ENCODE peak calls at places on chromosomes 16 and 17, in five cellular contexts. J is astrocyte of the cerebellum, P is left ventricle myocardium inferior, Q is gastrocnemius medialis, F is AG10803. R is an unnamed sample.
A peak's percentile ranks its signal among the peaks of the same experiment; 100 is the strongest.

GRCh38 chr17:4033751-4034251 is 69.6 kb upstream of the ATP2A3 start:
- DNase-seq in J (no peak), P (no peak), Q (no peak), F (no peak), R (no peak)

GRCh38 chr17:76000016-76000754 is 470 bp upstream of the CDK3 start:
- DNase-seq in J (no peak), P (no peak), Q (no peak), F (no peak), R (peak; percentile 89)

GRCh38 chr17:21400816-21401593 is 24.8 kb downstream of the KCNJ12 start:
- DNase-seq in J (no peak), P (no peak), Q (no peak), F (no peak), R (no peak)

GRCh38 chr16:12132290-12132689 is 155.8 kb downstream of the SNX29 start:
- DNase-seq in J (no peak), P (no peak), Q (no peak), F (peak; percentile 70), R (no peak)

GRCh38 chr17:76272541-76273434 is 7.6 kb downstream of the UBALD2 start:
- DNase-seq in J (no peak), P (no peak), Q (no peak), F (no peak), R (no peak)

GRCh38 chr17:1304962-1305361 is 25.5 kb downstream of the TRARG1 start:
- DNase-seq in J (no peak), P (no peak), Q (no peak), F (no peak), R (no peak)

GRCh38 chr16:87850009-87851006 is 19.0 kb downstream of the SLC7A5 start:
- DNase-seq in J (no peak), P (peak; percentile 60), Q (no peak), F (peak; percentile 29), R (peak; percentile 73)

GRCh38 chr17:83121921-83122820 is 42.8 kb downstream of the METRNL start:
- DNase-seq in J (no peak), P (no peak), Q (no peak), F (no peak), R (no peak)

GRCh38 chr17:34567665-34568064 is 11.7 kb upstream of the TMEM132E start:
- DNase-seq in J (no peak), P (no peak), Q (no peak), F (peak; percentile 4), R (no peak)

GRCh38 chr17:50046179-50046578 is 9.7 kb upstream of the ITGA3 start:
- DNase-seq in J (no peak), P (no peak), Q (no peak), F (no peak), R (no peak)

GRCh38 chr17:64683791-64684190 is 21.7 kb upstream of the SMURF2 start:
- DNase-seq in J (no peak), P (no peak), Q (no peak), F (no peak), R (no peak)

GRCh38 chr17:74369221-74369620 is 1.9 kb downstream of the GPR142 start:
- DNase-seq in J (no peak), P (peak; percentile 62), Q (no peak), F (no peak), R (no peak)

GRCh38 chr16:2487903-2488531 is 13.1 kb downstream of the TBC1D24 start:
- DNase-seq in J (no peak), P (no peak), Q (no peak), F (no peak), R (no peak)

GRCh38 chr17:15648384-15648783 is 28.9 kb upstream of the FBXW10B start:
- DNase-seq in J (no peak), P (no peak), Q (no peak), F (no peak), R (no peak)

GRCh38 chr17:40590742-40591141 is 25.5 kb upstream of the CCR7 start:
- DNase-seq in J (no peak), P (no peak), Q (no peak), F (no peak), R (no peak)

GRCh38 chr17:77882481-77883212 is 75.9 kb upstream of the TNRC6C start:
- DNase-seq in J (no peak), P (peak; percentile 73), Q (no peak), F (peak; percentile 38), R (no peak)

GRCh38 chr16:48022496-48022895 is 133.3 kb downstream of the ABCC12 start:
- DNase-seq in J (no peak), P (no peak), Q (no peak), F (no peak), R (no peak)

GRCh38 chr16:53768593-53768992 is 64.6 kb downstream of the FTO start:
- DNase-seq in J (peak; percentile 92), P (no peak), Q (no peak), F (peak; percentile 95), R (no peak)

GRCh38 chr16:53224932-53225533 is 170.2 kb downstream of the CHD9 start:
- DNase-seq in J (no peak), P (no peak), Q (no peak), F (peak; percentile 51), R (no peak)

DNA sequence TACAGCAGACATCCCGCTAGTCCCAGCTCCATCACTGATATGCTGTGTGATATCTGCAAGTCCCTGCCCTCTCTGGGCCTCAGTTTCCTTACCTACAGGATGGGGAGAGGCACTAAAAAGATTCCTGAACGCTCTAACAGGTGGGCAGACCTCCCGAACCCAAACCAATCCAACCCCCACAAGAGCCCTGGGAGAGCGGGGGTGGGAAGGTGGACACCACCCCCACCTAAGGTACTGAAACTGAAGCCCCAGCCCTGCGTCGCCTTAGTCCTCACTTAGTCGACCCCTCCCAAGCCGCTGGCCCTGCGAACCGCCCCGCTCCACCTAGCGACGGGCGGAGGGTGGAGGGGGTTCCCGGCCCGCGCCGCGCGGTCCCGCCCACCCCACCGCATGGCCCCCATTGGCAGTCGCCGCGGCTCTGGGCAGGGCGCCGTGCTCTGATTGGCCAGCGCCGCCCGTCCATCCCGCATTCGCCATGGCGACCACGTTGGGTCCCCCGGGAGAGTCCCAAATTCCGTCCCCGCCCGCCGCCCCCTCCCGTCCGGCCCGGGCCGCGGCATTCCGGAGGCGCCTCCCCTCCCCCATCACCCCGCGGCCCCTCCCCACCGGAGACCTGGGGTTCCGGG is 578 bp downstream of the CCDC102A start:
- DNase-seq in J (peak; percentile 71), P (peak; percentile 96), Q (peak; percentile 78), F (peak; percentile 91), R (peak; percentile 95)
- TF ChIP-seq CTCF in J (peak; percentile 13), P (peak; percentile 44), Q (peak; percentile 22), F (peak; percentile 22), R (no peak)

GRCh38 chr17:8991514-8992285 is 26.2 kb upstream of the PIK3R5 start:
- DNase-seq in J (peak; percentile 44), P (peak; percentile 29), Q (no peak), F (peak; percentile 70), R (peak; percentile 76)

GRCh38 chr17:8988263-8988662 is 22.8 kb upstream of the PIK3R5 start:
- DNase-seq in J (no peak), P (no peak), Q (no peak), F (no peak), R (no peak)

GRCh38 chr17:8981443-8981842 is 15.9 kb upstream of the PIK3R5 start:
- DNase-seq in J (no peak), P (no peak), Q (no peak), F (no peak), R (no peak)

GRCh38 chr17:8985054-8985701 is 19.7 kb upstream of the PIK3R5 start:
- DNase-seq in J (no peak), P (no peak), Q (no peak), F (no peak), R (no peak)

GRCh38 chr17:8986295-8986694 is 20.8 kb upstream of the PIK3R5 start:
- DNase-seq in J (no peak), P (no peak), Q (no peak), F (no peak), R (no peak)
- TF ChIP-seq CTCF in J (no peak), P (no peak), Q (no peak), F (no peak), R (peak; percentile 19)

GRCh38 chr17:39073916-39074315 is 77.5 kb downstream of the PLXDC1 start:
- DNase-seq in J (no peak), P (no peak), Q (no peak), F (no peak), R (no peak)
- TF ChIP-seq CTCF in J (no peak), P (no peak), Q (no peak), F (no peak), R (no peak)

DNA sequence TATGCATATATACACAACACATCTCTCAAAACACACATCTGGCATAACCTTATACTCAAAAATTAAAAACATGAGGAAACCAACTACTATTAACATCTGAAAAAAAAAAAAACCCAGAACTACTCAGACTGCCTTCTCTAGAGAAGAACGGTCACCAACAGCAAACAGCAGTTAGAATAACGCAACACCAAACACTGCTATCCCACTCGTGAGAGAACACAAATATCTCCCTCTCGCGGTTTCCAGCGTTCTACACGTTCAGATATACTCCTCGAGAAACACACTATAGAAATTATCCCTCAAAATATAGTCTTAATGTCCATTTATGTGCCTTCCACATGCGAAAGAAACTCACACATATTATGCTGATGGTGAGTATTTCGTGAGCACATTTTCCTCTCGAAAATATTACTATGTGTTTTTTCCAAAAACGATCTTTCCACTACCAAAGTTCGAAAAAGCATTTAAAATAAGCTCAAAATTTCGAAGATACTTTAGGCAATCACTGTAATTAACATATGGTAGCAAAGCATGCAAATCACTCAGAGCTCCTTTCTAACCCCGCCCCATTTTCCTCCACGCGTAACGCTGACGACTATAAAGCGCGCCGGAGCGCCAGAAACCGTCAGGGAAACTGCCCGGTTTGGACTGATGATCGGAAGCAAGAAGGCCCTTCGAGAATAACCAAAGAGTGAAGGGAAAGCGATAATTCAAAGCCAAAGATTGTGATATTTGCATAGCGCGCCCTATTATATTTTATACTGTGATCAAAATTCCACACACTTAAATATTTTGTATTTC is 60.1 kb downstream of the TEX14 start:
- DNase-seq in J (peak; percentile 98), P (peak; percentile 92), Q (peak; percentile 78), F (peak; percentile 95), R (peak; percentile 92)
- TF ChIP-seq CTCF in J (no peak), P (peak; percentile 48), Q (no peak), F (peak; percentile 48), R (no peak)

DNA sequence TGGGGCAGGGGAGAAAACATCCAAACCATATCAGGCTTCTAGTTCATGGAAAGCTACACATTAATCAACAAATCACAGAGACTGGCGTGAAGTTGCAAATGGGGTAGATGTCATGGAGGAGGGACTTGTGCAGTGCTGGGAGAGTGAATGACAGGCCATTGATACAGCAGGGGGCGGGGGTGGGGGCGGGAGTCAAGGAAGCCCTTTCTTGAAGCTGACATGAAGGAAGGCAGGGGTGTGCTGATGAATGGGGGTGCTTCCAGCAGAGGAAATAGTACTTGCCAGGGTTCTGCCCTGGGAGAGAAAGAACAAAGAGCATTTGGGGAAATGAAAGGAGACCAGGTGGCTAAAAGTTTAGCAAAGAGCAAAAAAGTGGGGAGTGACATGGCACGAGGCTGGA is 269.9 kb downstream of the SHISA9 start:
- DNase-seq in J (no peak), P (no peak), Q (no peak), F (no peak), R (no peak)
- TF ChIP-seq CTCF in J (no peak), P (no peak), Q (no peak), F (no peak), R (no peak)

R was measured in endothelial cell.